ENCODE peak calls at places on chromosomes 3 and 15, in four cellular contexts. L is brain microvascular endothelial cell; O is left ventricle myocardium inferior; R is CD4-positive, alpha-beta T cell. X is an unnamed sample. For H3K27me3, the result is how much of the 10 kb centered on the place peaks cover.

GRCh38 chr3:47722859-47723258 is 58.8 kb downstream of the SMARCC1 start:
- DNase-seq in L (no peak), O (no peak), R (no peak), X (no peak)

GRCh38 chr15:56892651-56893348 is 25.6 kb upstream of the TCF12 start:
- DNase-seq in L (no peak), O (no peak), R (no peak), X (no peak)

GRCh38 chr3:120864541-120864940 is 43.5 kb upstream of the STXBP5L start:
- DNase-seq in L (no peak), O (no peak), R (no peak), X (no peak)

GRCh38 chr3:60603860-60604259 is 647.4 kb downstream of the FHIT start:
- DNase-seq in L (no peak), O (no peak), R (no peak), X (no peak)

GRCh38 chr3:60192297-60193114 is 1058.7 kb downstream of the FHIT start:
- DNase-seq in L (no peak), O (no peak), R (no peak), X (no peak)

GRCh38 chr3:31444220-31445142 is 88.2 kb upstream of the STT3B start:
- DNase-seq in L (no peak), O (no peak), R (no peak), X (no peak)

GRCh38 chr3:46417120-46417510 is 10.1 kb downstream of the CCRL2 start:
- DNase-seq in L (no peak), O (no peak), R (no peak), X (no peak)

GRCh38 chr3:100234364-100234763 is 26.4 kb upstream of the TBC1D23 start:
- DNase-seq in L (no peak), O (no peak), R (no peak), X (no peak)

GRCh38 chr3:7562892-7563291 is 702.0 kb downstream of the GRM7 start:
- DNase-seq in L (no peak), O (no peak), R (no peak), X (no peak)

GRCh38 chr3:57681691-57682090 is 11.2 kb downstream of the DENND6A start:
- DNase-seq in L (no peak), O (no peak), R (no peak), X (no peak)

GRCh38 chr3:122993573-122993972 is 34.0 kb downstream of the SEMA5B start:
- DNase-seq in L (no peak), O (no peak), R (no peak), X (no peak)

GRCh38 chr3:5756443-5756842 is 568.9 kb downstream of the EDEM1 start:
- DNase-seq in L (no peak), O (no peak), R (no peak), X (no peak)

GRCh38 chr3:194058189-194058571 is 77.8 kb upstream of the HES1 start:
- DNase-seq in L (no peak), O (peak), R (no peak), X (peak)

GRCh38 chr15:75947117-75947516 is 43.4 kb downstream of the FBXO22 start:
- DNase-seq in L (peak), O (no peak), R (no peak), X (no peak)

GRCh38 chr3:149494022-149494758 is 19.7 kb downstream of the TM4SF4 start:
- DNase-seq in L (peak), O (no peak), R (no peak), X (no peak)

GRCh38 chr15:79408041-79408440 is 24.1 kb upstream of the MINAR1 start:
- DNase-seq in L (no peak), O (no peak), R (no peak), X (no peak)

GRCh38 chr3:48738926-48739616 is 22.1 kb upstream of the IP6K2 start:
- DNase-seq in L (no peak), O (peak), R (no peak), X (no peak)

GRCh38 chr3:178950676-178951075 is 120.9 kb downstream of the ZMAT3 start:
- DNase-seq in L (peak), O (no peak), R (no peak), X (no peak)

GRCh38 chr15:89383635-89384604 is 49.3 kb upstream of the POLG start:
- DNase-seq in L (no peak), O (peak), R (no peak), X (no peak)

GRCh38 chr3:48398701-48399386 is 26.8 kb downstream of the FBXW12 start:
- DNase-seq in L (no peak), O (no peak), R (no peak), X (no peak)

GRCh38 chr3:30768703-30769550 is 125.5 kb downstream of the GADL1 start:
- DNase-seq in L (peak), O (peak), R (peak), X (peak)

GRCh38 chr3:85710490-85710889 is 751.7 kb downstream of the CADM2 start:
- DNase-seq in L (no peak), O (no peak), R (no peak), X (no peak)

GRCh38 chr15:99104788-99105515 is at the start of gene SYNM:
- DNase-seq in L (peak), O (peak), R (no peak), X (peak)

GRCh38 chr3:14622368-14622767 is 29.2 kb upstream of the CCDC174 start:
- DNase-seq in L (no peak), O (no peak), R (no peak), X (no peak)

GRCh38 chr15:101373580-101373979 is 78.5 kb upstream of the SNRPA1 start:
- DNase-seq in L (no peak), O (no peak), R (no peak), X (no peak)

GRCh38 chr15:100601158-100601557 is 826 bp downstream of the LINS1 start:
- DNase-seq in L (no peak), O (no peak), R (peak), X (peak)

GRCh38 chr15:66955001-66955516 is 110.3 kb upstream of the SMAD3 start:
- DNase-seq in L (no peak), O (no peak), R (no peak), X (no peak)

GRCh38 chr3:171811059-171811912 is 1.0 kb upstream of the PLD1 start:
- DNase-seq in L (peak), O (no peak), R (no peak), X (no peak)

GRCh38 chr3:38989932-38990510 is 61.7 kb downstream of the SCN11A start:
- DNase-seq in L (no peak), O (no peak), R (no peak), X (no peak)

GRCh38 chr3:194274424-194275085 is 76.6 kb downstream of the CPN2 start:
- DNase-seq in L (no peak), O (no peak), R (no peak), X (no peak)

GRCh38 chr15:48722764-48723661 is 77.5 kb upstream of the FBN1 start:
- DNase-seq in L (peak), O (no peak), R (no peak), X (no peak)

GRCh38 chr15:39181901-39182300 is 399.0 kb upstream of the THBS1 start:
- DNase-seq in L (no peak), O (no peak), R (no peak), X (no peak)

GRCh38 chr15:19943515-19943914 is 598.1 kb downstream of the GOLGA6L6 start:
- DNase-seq in L (no peak), O (no peak), R (no peak), X (no peak)

GRCh38 chr3:11616551-11616950 is 27.2 kb downstream of the VGLL4 start:
- DNase-seq in L (no peak), O (no peak), R (no peak), X (no peak)

GRCh38 chr3:112628038-112628437 is 12.9 kb downstream of the CCDC80 start:
- DNase-seq in L (no peak), O (no peak), R (no peak), X (no peak)
- H3K27ac ChIP-seq in L (no peak), O (peak), R (no peak), X (no peak)

GRCh38 chr3:10359761-10360161 is 38.8 kb upstream of the SEC13 start:
- DNase-seq in L (no peak), O (no peak), R (no peak), X (no peak)
- H3K27me3 ChIP-seq in L (under half), O (under half), R (under half), X (under half)

GRCh38 chr3:170709046-170709445 is 123.2 kb upstream of the SLC7A14 start:
- DNase-seq in L (peak), O (peak), R (no peak), X (no peak)
- H3K27ac ChIP-seq in L (peak), O (no peak), R (no peak), X (no peak)

GRCh38 chr3:187700249-187700648 is 2.1 kb downstream of the RTP2 start:
- DNase-seq in L (no peak), O (no peak), R (no peak), X (no peak)

GRCh38 chr3:187695434-187695833 is 6.9 kb downstream of the RTP2 start:
- DNase-seq in L (no peak), O (peak), R (no peak), X (no peak)

GRCh38 chr3:187696036-187696435 is 6.3 kb downstream of the RTP2 start:
- DNase-seq in L (no peak), O (no peak), R (no peak), X (no peak)

GRCh38 chr3:187702507-187703033 is at the start of gene RTP2:
- DNase-seq in L (no peak), O (no peak), R (no peak), X (no peak)

DNA sequence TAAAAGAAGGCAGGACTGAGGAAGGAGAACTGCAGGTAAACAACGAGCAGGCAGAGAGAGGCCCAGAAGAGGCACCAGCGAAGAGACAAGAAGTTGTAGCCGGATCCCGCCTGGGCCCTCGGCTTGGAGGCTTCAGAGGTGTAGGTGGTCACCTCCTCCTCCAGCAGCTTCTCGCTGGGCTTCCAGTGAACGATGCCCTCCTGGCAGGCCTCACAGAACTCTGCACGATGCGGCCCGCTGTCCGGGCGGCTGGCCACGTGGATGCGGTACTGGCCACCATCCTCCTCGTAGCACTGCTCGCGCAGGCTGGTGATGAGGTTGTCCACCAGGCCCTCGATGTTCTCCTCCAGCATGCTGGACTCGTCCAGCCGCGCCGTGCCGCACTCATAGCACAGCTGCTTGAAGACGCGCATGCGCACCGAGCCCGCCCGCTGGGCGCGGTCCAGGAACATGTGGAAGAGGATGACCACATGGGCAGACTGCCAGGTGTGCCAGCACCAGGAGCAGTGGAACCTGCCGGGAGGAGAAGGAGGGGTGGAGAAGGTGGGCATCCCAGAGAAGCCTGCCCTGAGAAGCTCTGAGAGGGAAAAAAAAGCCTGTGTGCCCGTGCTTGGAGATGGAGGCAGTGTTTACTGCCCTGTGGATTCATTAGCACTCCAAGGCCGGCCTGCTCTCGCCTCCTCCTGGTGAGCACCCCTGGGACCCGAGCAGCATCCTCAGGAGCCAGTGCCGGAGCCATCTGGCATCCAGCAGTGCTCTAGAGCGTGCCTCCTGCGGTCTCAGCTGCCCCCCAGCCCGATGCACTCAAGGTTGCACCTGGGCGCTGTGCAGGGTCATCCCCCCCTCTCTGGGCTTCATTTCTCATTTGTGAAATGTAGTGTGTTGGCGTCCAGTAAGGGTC is 3.6 kb downstream of the RTP2 start:
- DNase-seq in L (no peak), O (no peak), R (no peak), X (no peak)
- H3K27me3 ChIP-seq in L (under half), O (under half), R (under half), X (under half)

GRCh38 chr3:13266005-13266404 is 154.1 kb downstream of the NUP210 start:
- DNase-seq in L (no peak), O (no peak), R (no peak), X (no peak)

GRCh38 chr3:13265507-13265906 is 154.6 kb downstream of the NUP210 start:
- DNase-seq in L (no peak), O (no peak), R (no peak), X (no peak)

GRCh38 chr3:13263770-13264467 is 156.2 kb downstream of the NUP210 start:
- DNase-seq in L (no peak), O (no peak), R (no peak), X (no peak)

GRCh38 chr3:13265016-13265415 is 155.1 kb downstream of the NUP210 start:
- DNase-seq in L (no peak), O (no peak), R (no peak), X (no peak)

GRCh38 chr3:13264468-13264795 is 155.7 kb downstream of the NUP210 start:
- DNase-seq in L (no peak), O (no peak), R (no peak), X (no peak)
- H3K27ac ChIP-seq in L (no peak), O (peak), R (no peak), X (no peak)

GRCh38 chr3:43994594-43995077 is 247.1 kb upstream of the TOPAZ1 start:
- DNase-seq in L (no peak), O (no peak), R (no peak), X (no peak)

GRCh38 chr3:43996379-43997301 is 245.0 kb upstream of the TOPAZ1 start:
- DNase-seq in L (no peak), O (no peak), R (no peak), X (no peak)

GRCh38 chr3:43997788-43998373 is 243.8 kb upstream of the TOPAZ1 start:
- DNase-seq in L (no peak), O (no peak), R (no peak), X (no peak)

GRCh38 chr3:43995929-43996378 is 245.7 kb upstream of the TOPAZ1 start:
- DNase-seq in L (no peak), O (no peak), R (no peak), X (no peak)

DNA sequence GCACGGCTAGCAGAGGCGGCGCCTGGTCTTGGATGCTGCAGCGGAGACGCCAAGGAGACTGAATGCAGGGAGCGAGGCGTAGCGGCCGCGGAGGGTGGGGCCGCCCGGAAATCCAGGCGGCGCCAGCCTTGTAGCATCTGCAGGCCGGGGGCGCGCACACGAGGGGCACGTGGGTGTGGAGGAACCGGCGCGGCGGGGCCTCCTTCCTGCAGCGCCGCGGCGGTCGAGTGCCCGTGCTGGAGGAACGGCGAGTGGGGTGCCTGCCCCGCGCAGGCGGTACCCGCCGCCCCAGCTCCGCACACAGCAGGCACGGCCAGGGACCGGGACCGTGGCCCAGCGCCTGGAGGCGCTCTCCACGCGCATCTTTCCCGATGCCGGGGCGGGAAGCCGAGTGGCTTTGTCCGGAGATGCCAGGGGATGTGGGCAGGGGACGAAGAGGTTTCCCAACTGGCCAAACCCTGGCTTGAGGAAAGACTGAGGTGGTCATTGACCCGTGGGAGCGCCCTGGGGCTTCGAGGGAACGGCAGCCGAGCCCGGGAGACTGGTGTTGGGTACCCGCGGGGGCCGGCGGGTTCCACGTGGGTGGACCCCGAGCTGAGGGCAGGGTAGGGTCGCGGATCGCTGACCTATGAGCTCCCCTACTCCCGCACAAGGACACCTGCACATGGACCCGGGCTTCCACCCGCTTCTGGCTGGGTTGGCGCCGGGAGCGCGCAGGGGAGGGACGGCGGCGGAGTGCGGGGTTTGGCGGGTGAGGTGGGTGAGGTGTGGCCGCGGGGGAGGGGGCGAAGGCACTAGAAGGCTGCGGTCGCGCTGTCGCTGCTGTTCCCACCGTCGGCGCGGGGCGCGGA is 246.4 kb upstream of the TOPAZ1 start:
- DNase-seq in L (no peak), O (no peak), R (no peak), X (no peak)
- H3K27me3 ChIP-seq in L (under half), O (half or more), R (half or more), X (half or more)

DNA sequence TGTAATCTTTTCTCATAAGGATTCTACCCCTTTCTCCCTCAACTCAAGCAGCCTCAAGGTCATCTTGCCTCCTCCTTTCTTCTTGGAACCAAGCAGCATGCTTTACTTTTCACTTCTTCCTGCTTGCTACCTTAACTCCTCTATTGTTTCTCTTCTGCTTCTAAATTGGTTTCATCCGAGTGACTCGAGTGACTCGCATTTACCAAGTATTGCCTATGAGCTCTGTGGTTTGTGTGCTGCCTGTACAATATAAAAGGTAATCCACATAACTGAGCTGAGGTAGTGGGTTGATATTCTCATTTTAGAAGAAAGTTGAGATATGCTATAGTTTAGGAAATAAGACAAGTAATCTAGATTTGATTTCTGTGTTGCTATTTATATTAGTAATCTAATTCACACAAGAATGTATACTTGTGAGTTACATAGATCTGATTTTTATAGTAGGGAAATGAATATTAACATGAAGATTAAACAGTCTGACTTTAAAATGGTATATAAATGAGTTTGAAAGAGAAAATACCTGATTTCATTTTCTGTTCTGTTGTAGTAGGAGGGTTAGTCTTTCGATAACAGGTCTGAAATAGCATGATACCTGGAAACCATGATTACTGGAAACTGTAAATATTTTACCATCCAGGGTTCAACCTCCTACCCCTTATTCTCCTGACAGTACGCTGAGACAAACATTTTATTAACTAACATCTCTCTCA is 5.5 kb downstream of the HHLA2 start:
- DNase-seq in L (no peak), O (no peak), R (no peak), X (peak)
- H3K27ac ChIP-seq in L (no peak), O (no peak), R (no peak), X (no peak)